ENCODE peak calls at places on chromosomes 4 and X, in ten cellular contexts. One of them, this sample, is unnamed.

GRCh38 chr4:183635333-183635732 is 23.7 kb downstream of the RWDD4 start:
- DNase-seq in ELF-1: peak
- DNase-seq in effector memory CD4-positive, alpha-beta T cell: no peak
- DNase-seq in effector memory CD8-positive, alpha-beta T cell: no peak
- DNase-seq in GM13976: no peak
- DNase-seq in NCI-H345: no peak
- DNase-seq in body of pancreas: no peak
- DNase-seq in fibroblast of the conjunctiva: no peak
- DNase-seq in astrocyte of the spinal cord: no peak
- DNase-seq in stimulated activated CD8-positive, alpha-beta memory T cell treated with anti-CD3 and anti-CD28 coated beads, Interleukin-15, amount 100 ng/mL, for 24 hours: no peak
- DNase-seq in this sample: no peak

GRCh38 chrX:66000628-66001275 is 39.1 kb downstream of the VSIG4 start:
- DNase-seq in stimulated activated CD8-positive, alpha-beta memory T cell treated with anti-CD3 and anti-CD28 coated beads, Interleukin-15, amount 100 ng/mL, for 24 hours: no peak
- DNase-seq in effector memory CD4-positive, alpha-beta T cell: no peak
- DNase-seq in GM13976: no peak
- DNase-seq in NCI-H345: no peak
- DNase-seq in ELF-1: no peak
- DNase-seq in astrocyte of the spinal cord: no peak
- DNase-seq in fibroblast of the conjunctiva: no peak
- DNase-seq in effector memory CD8-positive, alpha-beta T cell: no peak
- DNase-seq in body of pancreas: no peak
- DNase-seq in this sample: no peak

GRCh38 chrX:141902366-141902765 is 1.3 kb upstream of the MAGEC1 start:
- DNase-seq in fibroblast of the conjunctiva: no peak
- DNase-seq in body of pancreas: no peak
- DNase-seq in ELF-1: no peak
- DNase-seq in stimulated activated CD8-positive, alpha-beta memory T cell treated with anti-CD3 and anti-CD28 coated beads, Interleukin-15, amount 100 ng/mL, for 24 hours: no peak
- DNase-seq in astrocyte of the spinal cord: no peak
- DNase-seq in GM13976: no peak
- DNase-seq in effector memory CD8-positive, alpha-beta T cell: no peak
- DNase-seq in effector memory CD4-positive, alpha-beta T cell: no peak
- DNase-seq in NCI-H345: no peak
- DNase-seq in this sample: no peak

GRCh38 chr4:24510091-24510490 is 74.3 kb downstream of the DHX15 start:
- DNase-seq in fibroblast of the conjunctiva: no peak
- DNase-seq in body of pancreas: no peak
- DNase-seq in effector memory CD8-positive, alpha-beta T cell: no peak
- DNase-seq in effector memory CD4-positive, alpha-beta T cell: no peak
- DNase-seq in astrocyte of the spinal cord: no peak
- DNase-seq in NCI-H345: no peak
- DNase-seq in GM13976: no peak
- DNase-seq in ELF-1: no peak
- DNase-seq in stimulated activated CD8-positive, alpha-beta memory T cell treated with anti-CD3 and anti-CD28 coated beads, Interleukin-15, amount 100 ng/mL, for 24 hours: no peak
- DNase-seq in this sample: no peak

GRCh38 chr4:75338352-75338880 is 175.8 kb downstream of the RCHY1 start:
- DNase-seq in NCI-H345: no peak
- DNase-seq in fibroblast of the conjunctiva: no peak
- DNase-seq in GM13976: no peak
- DNase-seq in body of pancreas: no peak
- DNase-seq in stimulated activated CD8-positive, alpha-beta memory T cell treated with anti-CD3 and anti-CD28 coated beads, Interleukin-15, amount 100 ng/mL, for 24 hours: no peak
- DNase-seq in astrocyte of the spinal cord: no peak
- DNase-seq in effector memory CD4-positive, alpha-beta T cell: no peak
- DNase-seq in ELF-1: no peak
- DNase-seq in effector memory CD8-positive, alpha-beta T cell: no peak
- DNase-seq in this sample: no peak

GRCh38 chr4:87732033-87732770 is 67.2 kb upstream of the IBSP start:
- DNase-seq in astrocyte of the spinal cord: no peak
- DNase-seq in NCI-H345: no peak
- DNase-seq in fibroblast of the conjunctiva: no peak
- DNase-seq in effector memory CD4-positive, alpha-beta T cell: no peak
- DNase-seq in body of pancreas: peak
- DNase-seq in ELF-1: no peak
- DNase-seq in effector memory CD8-positive, alpha-beta T cell: no peak
- DNase-seq in GM13976: no peak
- DNase-seq in stimulated activated CD8-positive, alpha-beta memory T cell treated with anti-CD3 and anti-CD28 coated beads, Interleukin-15, amount 100 ng/mL, for 24 hours: no peak
- DNase-seq in this sample: no peak

GRCh38 chr4:7784131-7784870 is 155.4 kb downstream of the AFAP1 start:
- DNase-seq in stimulated activated CD8-positive, alpha-beta memory T cell treated with anti-CD3 and anti-CD28 coated beads, Interleukin-15, amount 100 ng/mL, for 24 hours: no peak
- DNase-seq in GM13976: no peak
- DNase-seq in effector memory CD8-positive, alpha-beta T cell: no peak
- DNase-seq in effector memory CD4-positive, alpha-beta T cell: no peak
- DNase-seq in NCI-H345: no peak
- DNase-seq in astrocyte of the spinal cord: no peak
- DNase-seq in ELF-1: no peak
- DNase-seq in fibroblast of the conjunctiva: no peak
- DNase-seq in body of pancreas: no peak
- DNase-seq in this sample: no peak

GRCh38 chrX:125977851-125978250 is 188.2 kb downstream of the DCAF12L2 start:
- DNase-seq in fibroblast of the conjunctiva: no peak
- DNase-seq in NCI-H345: no peak
- DNase-seq in body of pancreas: no peak
- DNase-seq in stimulated activated CD8-positive, alpha-beta memory T cell treated with anti-CD3 and anti-CD28 coated beads, Interleukin-15, amount 100 ng/mL, for 24 hours: no peak
- DNase-seq in ELF-1: no peak
- DNase-seq in effector memory CD8-positive, alpha-beta T cell: no peak
- DNase-seq in GM13976: no peak
- DNase-seq in effector memory CD4-positive, alpha-beta T cell: no peak
- DNase-seq in astrocyte of the spinal cord: no peak
- DNase-seq in this sample: no peak

GRCh38 chr4:914531-914930 is 17.6 kb downstream of the GAK start:
- DNase-seq in fibroblast of the conjunctiva: no peak
- DNase-seq in stimulated activated CD8-positive, alpha-beta memory T cell treated with anti-CD3 and anti-CD28 coated beads, Interleukin-15, amount 100 ng/mL, for 24 hours: no peak
- DNase-seq in effector memory CD4-positive, alpha-beta T cell: no peak
- DNase-seq in effector memory CD8-positive, alpha-beta T cell: no peak
- DNase-seq in NCI-H345: no peak
- DNase-seq in body of pancreas: no peak
- DNase-seq in astrocyte of the spinal cord: no peak
- DNase-seq in ELF-1: no peak
- DNase-seq in GM13976: no peak
- DNase-seq in this sample: no peak

GRCh38 chr4:3406431-3406830 is 35.3 kb upstream of the HGFAC start:
- DNase-seq in fibroblast of the conjunctiva: no peak
- DNase-seq in ELF-1: no peak
- DNase-seq in stimulated activated CD8-positive, alpha-beta memory T cell treated with anti-CD3 and anti-CD28 coated beads, Interleukin-15, amount 100 ng/mL, for 24 hours: no peak
- DNase-seq in NCI-H345: no peak
- DNase-seq in effector memory CD4-positive, alpha-beta T cell: no peak
- DNase-seq in body of pancreas: no peak
- DNase-seq in effector memory CD8-positive, alpha-beta T cell: no peak
- DNase-seq in astrocyte of the spinal cord: no peak
- DNase-seq in GM13976: no peak
- DNase-seq in this sample: no peak

GRCh38 chr4:56990109-56990508 is 11.4 kb downstream of the POLR2B start:
- DNase-seq in effector memory CD4-positive, alpha-beta T cell: no peak
- DNase-seq in astrocyte of the spinal cord: peak
- DNase-seq in body of pancreas: no peak
- DNase-seq in effector memory CD8-positive, alpha-beta T cell: no peak
- DNase-seq in ELF-1: no peak
- DNase-seq in GM13976: no peak
- DNase-seq in fibroblast of the conjunctiva: peak
- DNase-seq in NCI-H345: no peak
- DNase-seq in stimulated activated CD8-positive, alpha-beta memory T cell treated with anti-CD3 and anti-CD28 coated beads, Interleukin-15, amount 100 ng/mL, for 24 hours: no peak
- DNase-seq in this sample: no peak

GRCh38 chrX:110914281-110914680 is 118.7 kb upstream of the CHRDL1 start:
- DNase-seq in fibroblast of the conjunctiva: no peak
- DNase-seq in GM13976: no peak
- DNase-seq in astrocyte of the spinal cord: peak
- DNase-seq in stimulated activated CD8-positive, alpha-beta memory T cell treated with anti-CD3 and anti-CD28 coated beads, Interleukin-15, amount 100 ng/mL, for 24 hours: no peak
- DNase-seq in ELF-1: no peak
- DNase-seq in effector memory CD4-positive, alpha-beta T cell: no peak
- DNase-seq in effector memory CD8-positive, alpha-beta T cell: no peak
- DNase-seq in body of pancreas: peak
- DNase-seq in NCI-H345: no peak
- DNase-seq in this sample: no peak

GRCh38 chr4:25154594-25155265 is 5.5 kb downstream of the SEPSECS start:
- DNase-seq in effector memory CD8-positive, alpha-beta T cell: no peak
- DNase-seq in GM13976: no peak
- DNase-seq in effector memory CD4-positive, alpha-beta T cell: no peak
- DNase-seq in fibroblast of the conjunctiva: no peak
- DNase-seq in stimulated activated CD8-positive, alpha-beta memory T cell treated with anti-CD3 and anti-CD28 coated beads, Interleukin-15, amount 100 ng/mL, for 24 hours: no peak
- DNase-seq in NCI-H345: no peak
- DNase-seq in ELF-1: no peak
- DNase-seq in astrocyte of the spinal cord: no peak
- DNase-seq in body of pancreas: peak
- DNase-seq in this sample: no peak

GRCh38 chr4:40908702-40909362 is 159.1 kb downstream of the NSUN7 start:
- DNase-seq in astrocyte of the spinal cord: peak
- DNase-seq in body of pancreas: peak
- DNase-seq in GM13976: peak
- DNase-seq in stimulated activated CD8-positive, alpha-beta memory T cell treated with anti-CD3 and anti-CD28 coated beads, Interleukin-15, amount 100 ng/mL, for 24 hours: peak
- DNase-seq in effector memory CD8-positive, alpha-beta T cell: peak
- DNase-seq in NCI-H345: peak
- DNase-seq in effector memory CD4-positive, alpha-beta T cell: peak
- DNase-seq in ELF-1: peak
- DNase-seq in fibroblast of the conjunctiva: peak
- DNase-seq in this sample: peak

GRCh38 chr4:61195064-61195463 is 5.1 kb upstream of the ADGRL3 start:
- DNase-seq in NCI-H345: no peak
- DNase-seq in stimulated activated CD8-positive, alpha-beta memory T cell treated with anti-CD3 and anti-CD28 coated beads, Interleukin-15, amount 100 ng/mL, for 24 hours: no peak
- DNase-seq in astrocyte of the spinal cord: no peak
- DNase-seq in ELF-1: no peak
- DNase-seq in body of pancreas: no peak
- DNase-seq in effector memory CD4-positive, alpha-beta T cell: no peak
- DNase-seq in fibroblast of the conjunctiva: no peak
- DNase-seq in GM13976: no peak
- DNase-seq in effector memory CD8-positive, alpha-beta T cell: no peak
- DNase-seq in this sample: no peak

GRCh38 chr4:99390060-99390459 is 37.5 kb upstream of the ADH1C start:
- DNase-seq in effector memory CD8-positive, alpha-beta T cell: no peak
- DNase-seq in NCI-H345: no peak
- DNase-seq in ELF-1: no peak
- DNase-seq in astrocyte of the spinal cord: peak
- DNase-seq in GM13976: no peak
- DNase-seq in effector memory CD4-positive, alpha-beta T cell: no peak
- DNase-seq in stimulated activated CD8-positive, alpha-beta memory T cell treated with anti-CD3 and anti-CD28 coated beads, Interleukin-15, amount 100 ng/mL, for 24 hours: no peak
- DNase-seq in fibroblast of the conjunctiva: peak
- DNase-seq in body of pancreas: no peak
- DNase-seq in this sample: no peak

GRCh38 chr4:89411539-89411938 is 103.9 kb upstream of the GPRIN3 start:
- DNase-seq in astrocyte of the spinal cord: no peak
- DNase-seq in effector memory CD8-positive, alpha-beta T cell: no peak
- DNase-seq in fibroblast of the conjunctiva: no peak
- DNase-seq in stimulated activated CD8-positive, alpha-beta memory T cell treated with anti-CD3 and anti-CD28 coated beads, Interleukin-15, amount 100 ng/mL, for 24 hours: no peak
- DNase-seq in GM13976: no peak
- DNase-seq in effector memory CD4-positive, alpha-beta T cell: no peak
- DNase-seq in NCI-H345: no peak
- DNase-seq in ELF-1: no peak
- DNase-seq in body of pancreas: peak
- DNase-seq in this sample: no peak

GRCh38 chr4:101791189-101791572 is 651 bp downstream of the BANK1 start:
- DNase-seq in stimulated activated CD8-positive, alpha-beta memory T cell treated with anti-CD3 and anti-CD28 coated beads, Interleukin-15, amount 100 ng/mL, for 24 hours: no peak
- DNase-seq in astrocyte of the spinal cord: no peak
- DNase-seq in body of pancreas: peak
- DNase-seq in fibroblast of the conjunctiva: no peak
- DNase-seq in GM13976: peak
- DNase-seq in effector memory CD4-positive, alpha-beta T cell: no peak
- DNase-seq in ELF-1: no peak
- DNase-seq in NCI-H345: peak
- DNase-seq in effector memory CD8-positive, alpha-beta T cell: no peak
- DNase-seq in this sample: no peak

GRCh38 chr4:124427095-124427767 is 285.3 kb downstream of the ANKRD50 start:
- DNase-seq in effector memory CD8-positive, alpha-beta T cell: no peak
- DNase-seq in ELF-1: no peak
- DNase-seq in NCI-H345: no peak
- DNase-seq in body of pancreas: peak
- DNase-seq in stimulated activated CD8-positive, alpha-beta memory T cell treated with anti-CD3 and anti-CD28 coated beads, Interleukin-15, amount 100 ng/mL, for 24 hours: no peak
- DNase-seq in effector memory CD4-positive, alpha-beta T cell: no peak
- DNase-seq in fibroblast of the conjunctiva: no peak
- DNase-seq in GM13976: no peak
- DNase-seq in astrocyte of the spinal cord: no peak
- DNase-seq in this sample: no peak

GRCh38 chrX:109485470-109486340 is 3.8 kb upstream of the GUCY2F start:
- DNase-seq in GM13976: peak
- DNase-seq in ELF-1: peak
- DNase-seq in fibroblast of the conjunctiva: peak
- DNase-seq in effector memory CD4-positive, alpha-beta T cell: peak
- DNase-seq in body of pancreas: peak
- DNase-seq in stimulated activated CD8-positive, alpha-beta memory T cell treated with anti-CD3 and anti-CD28 coated beads, Interleukin-15, amount 100 ng/mL, for 24 hours: no peak
- DNase-seq in effector memory CD8-positive, alpha-beta T cell: peak
- DNase-seq in astrocyte of the spinal cord: peak
- DNase-seq in NCI-H345: peak
- DNase-seq in this sample: peak

GRCh38 chrX:45807572-45808425 is 607.1 kb upstream of the DIPK2B start:
- DNase-seq in stimulated activated CD8-positive, alpha-beta memory T cell treated with anti-CD3 and anti-CD28 coated beads, Interleukin-15, amount 100 ng/mL, for 24 hours: no peak
- DNase-seq in effector memory CD4-positive, alpha-beta T cell: no peak
- DNase-seq in effector memory CD8-positive, alpha-beta T cell: no peak
- DNase-seq in astrocyte of the spinal cord: peak
- DNase-seq in fibroblast of the conjunctiva: no peak
- DNase-seq in ELF-1: no peak
- DNase-seq in NCI-H345: no peak
- DNase-seq in GM13976: no peak
- DNase-seq in body of pancreas: peak
- DNase-seq in this sample: no peak

GRCh38 chrX:39749135-39749534 is 348.6 kb downstream of the BCOR start:
- DNase-seq in fibroblast of the conjunctiva: no peak
- DNase-seq in GM13976: no peak
- DNase-seq in astrocyte of the spinal cord: no peak
- DNase-seq in body of pancreas: no peak
- DNase-seq in effector memory CD4-positive, alpha-beta T cell: no peak
- DNase-seq in NCI-H345: no peak
- DNase-seq in ELF-1: no peak
- DNase-seq in stimulated activated CD8-positive, alpha-beta memory T cell treated with anti-CD3 and anti-CD28 coated beads, Interleukin-15, amount 100 ng/mL, for 24 hours: no peak
- DNase-seq in effector memory CD8-positive, alpha-beta T cell: no peak
- DNase-seq in this sample: no peak

GRCh38 chr4:24973471-24974251 is 57.1 kb downstream of the LGI2 start:
- DNase-seq in stimulated activated CD8-positive, alpha-beta memory T cell treated with anti-CD3 and anti-CD28 coated beads, Interleukin-15, amount 100 ng/mL, for 24 hours: no peak
- DNase-seq in NCI-H345: peak
- DNase-seq in effector memory CD8-positive, alpha-beta T cell: no peak
- DNase-seq in effector memory CD4-positive, alpha-beta T cell: no peak
- DNase-seq in ELF-1: peak
- DNase-seq in astrocyte of the spinal cord: no peak
- DNase-seq in GM13976: no peak
- DNase-seq in fibroblast of the conjunctiva: peak
- DNase-seq in body of pancreas: peak
- DNase-seq in this sample: no peak

GRCh38 chr4:4677825-4678522 is 136.1 kb upstream of the STX18 start:
- DNase-seq in NCI-H345: no peak
- DNase-seq in stimulated activated CD8-positive, alpha-beta memory T cell treated with anti-CD3 and anti-CD28 coated beads, Interleukin-15, amount 100 ng/mL, for 24 hours: no peak
- DNase-seq in effector memory CD8-positive, alpha-beta T cell: no peak
- DNase-seq in GM13976: no peak
- DNase-seq in astrocyte of the spinal cord: peak
- DNase-seq in fibroblast of the conjunctiva: peak
- DNase-seq in ELF-1: peak
- DNase-seq in body of pancreas: no peak
- DNase-seq in effector memory CD4-positive, alpha-beta T cell: no peak
- DNase-seq in this sample: no peak

GRCh38 chr4:70533791-70534190 is 15.4 kb downstream of the AMTN start:
- DNase-seq in effector memory CD4-positive, alpha-beta T cell: no peak
- DNase-seq in effector memory CD8-positive, alpha-beta T cell: no peak
- DNase-seq in ELF-1: no peak
- DNase-seq in GM13976: no peak
- DNase-seq in body of pancreas: no peak
- DNase-seq in fibroblast of the conjunctiva: no peak
- DNase-seq in astrocyte of the spinal cord: no peak
- DNase-seq in stimulated activated CD8-positive, alpha-beta memory T cell treated with anti-CD3 and anti-CD28 coated beads, Interleukin-15, amount 100 ng/mL, for 24 hours: no peak
- DNase-seq in NCI-H345: no peak
- DNase-seq in this sample: no peak

GRCh38 chr4:183861426-183861825 is 43.7 kb upstream of the STOX2 start:
- DNase-seq in GM13976: no peak
- DNase-seq in stimulated activated CD8-positive, alpha-beta memory T cell treated with anti-CD3 and anti-CD28 coated beads, Interleukin-15, amount 100 ng/mL, for 24 hours: no peak
- DNase-seq in ELF-1: no peak
- DNase-seq in NCI-H345: no peak
- DNase-seq in effector memory CD4-positive, alpha-beta T cell: no peak
- DNase-seq in body of pancreas: no peak
- DNase-seq in fibroblast of the conjunctiva: no peak
- DNase-seq in astrocyte of the spinal cord: no peak
- DNase-seq in effector memory CD8-positive, alpha-beta T cell: no peak
- DNase-seq in this sample: no peak

GRCh38 chr4:41177016-41177415 is 37.3 kb downstream of the APBB2 start:
- DNase-seq in ELF-1: no peak
- DNase-seq in GM13976: no peak
- DNase-seq in stimulated activated CD8-positive, alpha-beta memory T cell treated with anti-CD3 and anti-CD28 coated beads, Interleukin-15, amount 100 ng/mL, for 24 hours: no peak
- DNase-seq in NCI-H345: no peak
- DNase-seq in astrocyte of the spinal cord: peak
- DNase-seq in body of pancreas: no peak
- DNase-seq in effector memory CD8-positive, alpha-beta T cell: no peak
- DNase-seq in effector memory CD4-positive, alpha-beta T cell: no peak
- DNase-seq in fibroblast of the conjunctiva: peak
- DNase-seq in this sample: no peak

GRCh38 chr4:150078041-150078995 is at the start of gene DCLK2:
- DNase-seq in astrocyte of the spinal cord: peak
- DNase-seq in effector memory CD8-positive, alpha-beta T cell: no peak
- DNase-seq in GM13976: peak
- DNase-seq in stimulated activated CD8-positive, alpha-beta memory T cell treated with anti-CD3 and anti-CD28 coated beads, Interleukin-15, amount 100 ng/mL, for 24 hours: no peak
- DNase-seq in fibroblast of the conjunctiva: peak
- DNase-seq in effector memory CD4-positive, alpha-beta T cell: no peak
- DNase-seq in ELF-1: peak
- DNase-seq in NCI-H345: peak
- DNase-seq in body of pancreas: peak
- DNase-seq in this sample: no peak